ENCODE peak calls at places on chromosomes 3 and 15, in seven cellular contexts. Q is AG04449; K is Calu3; C is neural crest cell; P is OCI-LY7; L is GM03348; T is activated T-cell treated with anti-CD3 and anti-CD28 coated beads, Interleukin-2, amount 50 U/mL, for 72 hours. F is an unnamed sample.

GRCh38 chr3:14508966-14509795 is 31.0 kb downstream of the GRIP2 start:
- DNase-seq in T (peak), C (peak), L (peak), Q (no peak), P (peak), K (peak), F (peak)

GRCh38 chr3:82000773-82001172 is 239.3 kb upstream of the GBE1 start:
- DNase-seq in L (no peak), T (no peak), C (no peak), K (no peak), P (no peak), Q (no peak), F (no peak)

GRCh38 chr3:172550347-172550943 is 27.2 kb upstream of the TNFSF10 start:
- DNase-seq in L (peak), C (no peak), T (peak), Q (peak), P (no peak), K (no peak), F (peak)

GRCh38 chr3:79497447-79498111 is 270.2 kb downstream of the ROBO1 start:
- DNase-seq in L (peak), K (no peak), T (no peak), P (peak), C (no peak), Q (no peak), F (no peak)

GRCh38 chr3:79167651-79168416 is 600.0 kb downstream of the ROBO1 start:
- DNase-seq in P (no peak), C (no peak), K (no peak), Q (peak), T (no peak), L (peak), F (peak)

GRCh38 chr3:27521179-27521871 is 37.1 kb upstream of the SLC4A7 start:
- DNase-seq in P (no peak), C (no peak), T (no peak), L (peak), K (peak), Q (peak), F (no peak)

GRCh38 chr15:85337398-85338074 is 42.9 kb upstream of the AKAP13 start:
- DNase-seq in Q (no peak), T (no peak), P (no peak), K (no peak), L (no peak), C (no peak), F (no peak)

GRCh38 chr3:45362161-45362560 is 26.2 kb upstream of the LARS2 start:
- DNase-seq in L (no peak), K (no peak), P (no peak), Q (no peak), T (no peak), C (no peak), F (peak)

GRCh38 chr3:135090020-135090717 is 295.1 kb downstream of the EPHB1 start:
- DNase-seq in L (no peak), K (no peak), P (no peak), C (no peak), T (no peak), Q (no peak), F (no peak)

GRCh38 chr3:19937459-19938362 is 3.7 kb upstream of the EFHB start:
- DNase-seq in Q (no peak), C (no peak), K (no peak), L (no peak), T (peak), P (no peak), F (no peak)

GRCh38 chr15:66251790-66252355 is 1.7 kb downstream of the MEGF11 start:
- DNase-seq in Q (no peak), P (no peak), T (peak), K (no peak), C (peak), L (no peak), F (no peak)

F was measured in COLO829.